ENCODE peak calls at places on chromosome 14, in seven cellular contexts. One of them, this sample, is unnamed.

GRCh38 chr14:92546347-92547053 is 32.9 kb downstream of the RIN3 start:
- DNase-seq in stimulated activated naive B cell treated with anti-CD40 and anti-IgM and Interleukin-4, amounts not matched to agents 10 μg/mL and 1 μg/mL and 100 μg/mL, for 72 hours: no peak
- DNase-seq in effector memory CD8-positive, alpha-beta T cell: no peak
- DNase-seq in pancreas: no peak
- DNase-seq in Panc1: no peak
- DNase-seq in stimulated activated CD4-positive, alpha-beta T cell treated with anti-CD3 and anti-CD28 coated beads, Interleukin-2, amount 100 ng/mL, for 48 hours: no peak
- DNase-seq in OCI-LY7: no peak
- DNase-seq in this sample: no peak

GRCh38 chr14:22979748-22980392 is 2.5 kb downstream of the AJUBA start:
- DNase-seq in stimulated activated naive B cell treated with anti-CD40 and anti-IgM and Interleukin-4, amounts not matched to agents 10 μg/mL and 1 μg/mL and 100 μg/mL, for 72 hours: no peak
- DNase-seq in effector memory CD8-positive, alpha-beta T cell: no peak
- DNase-seq in pancreas: no peak
- DNase-seq in Panc1: no peak
- DNase-seq in stimulated activated CD4-positive, alpha-beta T cell treated with anti-CD3 and anti-CD28 coated beads, Interleukin-2, amount 100 ng/mL, for 48 hours: no peak
- DNase-seq in OCI-LY7: no peak
- DNase-seq in this sample: no peak

GRCh38 chr14:33307691-33308369 is 369.2 kb downstream of the NPAS3 start:
- DNase-seq in stimulated activated naive B cell treated with anti-CD40 and anti-IgM and Interleukin-4, amounts not matched to agents 10 μg/mL and 1 μg/mL and 100 μg/mL, for 72 hours: no peak
- DNase-seq in effector memory CD8-positive, alpha-beta T cell: no peak
- DNase-seq in pancreas: no peak
- DNase-seq in Panc1: no peak
- DNase-seq in stimulated activated CD4-positive, alpha-beta T cell treated with anti-CD3 and anti-CD28 coated beads, Interleukin-2, amount 100 ng/mL, for 48 hours: no peak
- DNase-seq in OCI-LY7: no peak
- DNase-seq in this sample: no peak

GRCh38 chr14:34051966-34052657 is 101.2 kb upstream of the EGLN3 start:
- DNase-seq in stimulated activated naive B cell treated with anti-CD40 and anti-IgM and Interleukin-4, amounts not matched to agents 10 μg/mL and 1 μg/mL and 100 μg/mL, for 72 hours: no peak
- DNase-seq in effector memory CD8-positive, alpha-beta T cell: no peak
- DNase-seq in pancreas: no peak
- DNase-seq in Panc1: no peak
- DNase-seq in stimulated activated CD4-positive, alpha-beta T cell treated with anti-CD3 and anti-CD28 coated beads, Interleukin-2, amount 100 ng/mL, for 48 hours: no peak
- DNase-seq in OCI-LY7: no peak
- DNase-seq in this sample: no peak

GRCh38 chr14:59228416-59228815 is 39.9 kb downstream of the DAAM1 start:
- DNase-seq in stimulated activated naive B cell treated with anti-CD40 and anti-IgM and Interleukin-4, amounts not matched to agents 10 μg/mL and 1 μg/mL and 100 μg/mL, for 72 hours: no peak
- DNase-seq in effector memory CD8-positive, alpha-beta T cell: no peak
- DNase-seq in pancreas: no peak
- DNase-seq in Panc1: no peak
- DNase-seq in stimulated activated CD4-positive, alpha-beta T cell treated with anti-CD3 and anti-CD28 coated beads, Interleukin-2, amount 100 ng/mL, for 48 hours: no peak
- DNase-seq in OCI-LY7: no peak
- DNase-seq in this sample: no peak

GRCh38 chr14:64891173-64891838 is 11.6 kb upstream of the SPTB start:
- DNase-seq in stimulated activated naive B cell treated with anti-CD40 and anti-IgM and Interleukin-4, amounts not matched to agents 10 μg/mL and 1 μg/mL and 100 μg/mL, for 72 hours: no peak
- DNase-seq in effector memory CD8-positive, alpha-beta T cell: no peak
- DNase-seq in pancreas: no peak
- DNase-seq in Panc1: no peak
- DNase-seq in stimulated activated CD4-positive, alpha-beta T cell treated with anti-CD3 and anti-CD28 coated beads, Interleukin-2, amount 100 ng/mL, for 48 hours: no peak
- DNase-seq in OCI-LY7: no peak
- DNase-seq in this sample: no peak

GRCh38 chr14:104726600-104727451 is 2.8 kb downstream of the ADSS1 start:
- DNase-seq in stimulated activated naive B cell treated with anti-CD40 and anti-IgM and Interleukin-4, amounts not matched to agents 10 μg/mL and 1 μg/mL and 100 μg/mL, for 72 hours: no peak
- DNase-seq in effector memory CD8-positive, alpha-beta T cell: no peak
- DNase-seq in pancreas: no peak
- DNase-seq in Panc1: no peak
- DNase-seq in stimulated activated CD4-positive, alpha-beta T cell treated with anti-CD3 and anti-CD28 coated beads, Interleukin-2, amount 100 ng/mL, for 48 hours: no peak
- DNase-seq in OCI-LY7: no peak
- DNase-seq in this sample: no peak

GRCh38 chr14:50040401-50040775 is 76.0 kb downstream of the VCPKMT start:
- DNase-seq in stimulated activated naive B cell treated with anti-CD40 and anti-IgM and Interleukin-4, amounts not matched to agents 10 μg/mL and 1 μg/mL and 100 μg/mL, for 72 hours: peak; percentile 31
- DNase-seq in effector memory CD8-positive, alpha-beta T cell: no peak
- DNase-seq in pancreas: no peak
- DNase-seq in Panc1: no peak
- DNase-seq in stimulated activated CD4-positive, alpha-beta T cell treated with anti-CD3 and anti-CD28 coated beads, Interleukin-2, amount 100 ng/mL, for 48 hours: no peak
- DNase-seq in OCI-LY7: peak; percentile 61
- DNase-seq in this sample: peak; percentile 64

GRCh38 chr14:101595349-101595748 is 34.1 kb downstream of the DIO3 start:
- DNase-seq in stimulated activated naive B cell treated with anti-CD40 and anti-IgM and Interleukin-4, amounts not matched to agents 10 μg/mL and 1 μg/mL and 100 μg/mL, for 72 hours: no peak
- DNase-seq in effector memory CD8-positive, alpha-beta T cell: no peak
- DNase-seq in pancreas: no peak
- DNase-seq in Panc1: no peak
- DNase-seq in stimulated activated CD4-positive, alpha-beta T cell treated with anti-CD3 and anti-CD28 coated beads, Interleukin-2, amount 100 ng/mL, for 48 hours: no peak
- DNase-seq in OCI-LY7: no peak
- DNase-seq in this sample: no peak

GRCh38 chr14:22847661-22848341 is 11.4 kb downstream of the MMP14 start:
- DNase-seq in stimulated activated naive B cell treated with anti-CD40 and anti-IgM and Interleukin-4, amounts not matched to agents 10 μg/mL and 1 μg/mL and 100 μg/mL, for 72 hours: no peak
- DNase-seq in effector memory CD8-positive, alpha-beta T cell: no peak
- DNase-seq in pancreas: no peak
- DNase-seq in Panc1: no peak
- DNase-seq in stimulated activated CD4-positive, alpha-beta T cell treated with anti-CD3 and anti-CD28 coated beads, Interleukin-2, amount 100 ng/mL, for 48 hours: no peak
- DNase-seq in OCI-LY7: no peak
- DNase-seq in this sample: no peak

GRCh38 chr14:23259412-23259811 is 21.7 kb downstream of the RNF212B start:
- DNase-seq in stimulated activated naive B cell treated with anti-CD40 and anti-IgM and Interleukin-4, amounts not matched to agents 10 μg/mL and 1 μg/mL and 100 μg/mL, for 72 hours: no peak
- DNase-seq in effector memory CD8-positive, alpha-beta T cell: no peak
- DNase-seq in pancreas: no peak
- DNase-seq in Panc1: no peak
- DNase-seq in stimulated activated CD4-positive, alpha-beta T cell treated with anti-CD3 and anti-CD28 coated beads, Interleukin-2, amount 100 ng/mL, for 48 hours: no peak
- DNase-seq in OCI-LY7: no peak
- DNase-seq in this sample: no peak

GRCh38 chr14:54465654-54466053 is 23.1 kb downstream of the GMFB start:
- DNase-seq in stimulated activated naive B cell treated with anti-CD40 and anti-IgM and Interleukin-4, amounts not matched to agents 10 μg/mL and 1 μg/mL and 100 μg/mL, for 72 hours: no peak
- DNase-seq in effector memory CD8-positive, alpha-beta T cell: no peak
- DNase-seq in pancreas: no peak
- DNase-seq in Panc1: no peak
- DNase-seq in stimulated activated CD4-positive, alpha-beta T cell treated with anti-CD3 and anti-CD28 coated beads, Interleukin-2, amount 100 ng/mL, for 48 hours: no peak
- DNase-seq in OCI-LY7: no peak
- DNase-seq in this sample: no peak

GRCh38 chr14:103074699-103075341 is 9.2 kb upstream of the LBHD2 start:
- DNase-seq in stimulated activated naive B cell treated with anti-CD40 and anti-IgM and Interleukin-4, amounts not matched to agents 10 μg/mL and 1 μg/mL and 100 μg/mL, for 72 hours: no peak
- DNase-seq in effector memory CD8-positive, alpha-beta T cell: no peak
- DNase-seq in pancreas: peak; percentile 39
- DNase-seq in Panc1: no peak
- DNase-seq in stimulated activated CD4-positive, alpha-beta T cell treated with anti-CD3 and anti-CD28 coated beads, Interleukin-2, amount 100 ng/mL, for 48 hours: no peak
- DNase-seq in OCI-LY7: no peak
- DNase-seq in this sample: no peak

GRCh38 chr14:93156693-93157369 is 27.9 kb downstream of the MOAP1 start:
- DNase-seq in stimulated activated naive B cell treated with anti-CD40 and anti-IgM and Interleukin-4, amounts not matched to agents 10 μg/mL and 1 μg/mL and 100 μg/mL, for 72 hours: no peak
- DNase-seq in effector memory CD8-positive, alpha-beta T cell: no peak
- DNase-seq in pancreas: no peak
- DNase-seq in Panc1: no peak
- DNase-seq in stimulated activated CD4-positive, alpha-beta T cell treated with anti-CD3 and anti-CD28 coated beads, Interleukin-2, amount 100 ng/mL, for 48 hours: no peak
- DNase-seq in OCI-LY7: no peak
- DNase-seq in this sample: no peak

GRCh38 chr14:42110167-42110566 is 503.5 kb downstream of the LRFN5 start:
- DNase-seq in stimulated activated naive B cell treated with anti-CD40 and anti-IgM and Interleukin-4, amounts not matched to agents 10 μg/mL and 1 μg/mL and 100 μg/mL, for 72 hours: no peak
- DNase-seq in effector memory CD8-positive, alpha-beta T cell: no peak
- DNase-seq in pancreas: no peak
- DNase-seq in Panc1: no peak
- DNase-seq in stimulated activated CD4-positive, alpha-beta T cell treated with anti-CD3 and anti-CD28 coated beads, Interleukin-2, amount 100 ng/mL, for 48 hours: no peak
- DNase-seq in OCI-LY7: peak; percentile 30
- DNase-seq in this sample: no peak

GRCh38 chr14:40727107-40727506 is 879.6 kb upstream of the LRFN5 start:
- DNase-seq in stimulated activated naive B cell treated with anti-CD40 and anti-IgM and Interleukin-4, amounts not matched to agents 10 μg/mL and 1 μg/mL and 100 μg/mL, for 72 hours: no peak
- DNase-seq in effector memory CD8-positive, alpha-beta T cell: no peak
- DNase-seq in pancreas: no peak
- DNase-seq in Panc1: no peak
- DNase-seq in stimulated activated CD4-positive, alpha-beta T cell treated with anti-CD3 and anti-CD28 coated beads, Interleukin-2, amount 100 ng/mL, for 48 hours: no peak
- DNase-seq in OCI-LY7: no peak
- DNase-seq in this sample: no peak

GRCh38 chr14:51367600-51367931 is 127.5 kb downstream of the TMX1 start:
- DNase-seq in stimulated activated naive B cell treated with anti-CD40 and anti-IgM and Interleukin-4, amounts not matched to agents 10 μg/mL and 1 μg/mL and 100 μg/mL, for 72 hours: no peak
- DNase-seq in effector memory CD8-positive, alpha-beta T cell: no peak
- DNase-seq in pancreas: no peak
- DNase-seq in Panc1: no peak
- DNase-seq in stimulated activated CD4-positive, alpha-beta T cell treated with anti-CD3 and anti-CD28 coated beads, Interleukin-2, amount 100 ng/mL, for 48 hours: no peak
- DNase-seq in OCI-LY7: no peak
- DNase-seq in this sample: no peak

GRCh38 chr14:51008416-51008815 is 64.1 kb upstream of the PYGL start:
- DNase-seq in stimulated activated naive B cell treated with anti-CD40 and anti-IgM and Interleukin-4, amounts not matched to agents 10 μg/mL and 1 μg/mL and 100 μg/mL, for 72 hours: no peak
- DNase-seq in effector memory CD8-positive, alpha-beta T cell: no peak
- DNase-seq in pancreas: no peak
- DNase-seq in Panc1: no peak
- DNase-seq in stimulated activated CD4-positive, alpha-beta T cell treated with anti-CD3 and anti-CD28 coated beads, Interleukin-2, amount 100 ng/mL, for 48 hours: no peak
- DNase-seq in OCI-LY7: no peak
- DNase-seq in this sample: no peak

GRCh38 chr14:101557811-101558738 is 3.2 kb upstream of the DIO3 start:
- DNase-seq in stimulated activated naive B cell treated with anti-CD40 and anti-IgM and Interleukin-4, amounts not matched to agents 10 μg/mL and 1 μg/mL and 100 μg/mL, for 72 hours: no peak
- DNase-seq in effector memory CD8-positive, alpha-beta T cell: no peak
- DNase-seq in pancreas: peak; percentile 25
- DNase-seq in Panc1: no peak
- DNase-seq in stimulated activated CD4-positive, alpha-beta T cell treated with anti-CD3 and anti-CD28 coated beads, Interleukin-2, amount 100 ng/mL, for 48 hours: no peak
- DNase-seq in OCI-LY7: no peak
- DNase-seq in this sample: no peak

GRCh38 chr14:32650030-32650429 is 288.6 kb upstream of the NPAS3 start:
- DNase-seq in stimulated activated naive B cell treated with anti-CD40 and anti-IgM and Interleukin-4, amounts not matched to agents 10 μg/mL and 1 μg/mL and 100 μg/mL, for 72 hours: no peak
- DNase-seq in effector memory CD8-positive, alpha-beta T cell: no peak
- DNase-seq in pancreas: no peak
- DNase-seq in Panc1: no peak
- DNase-seq in stimulated activated CD4-positive, alpha-beta T cell treated with anti-CD3 and anti-CD28 coated beads, Interleukin-2, amount 100 ng/mL, for 48 hours: no peak
- DNase-seq in OCI-LY7: no peak
- DNase-seq in this sample: no peak

GRCh38 chr14:23443411-23443812 is 8.0 kb upstream of the MYH7 start:
- DNase-seq in stimulated activated naive B cell treated with anti-CD40 and anti-IgM and Interleukin-4, amounts not matched to agents 10 μg/mL and 1 μg/mL and 100 μg/mL, for 72 hours: no peak
- DNase-seq in effector memory CD8-positive, alpha-beta T cell: no peak
- DNase-seq in pancreas: no peak
- DNase-seq in Panc1: no peak
- DNase-seq in stimulated activated CD4-positive, alpha-beta T cell treated with anti-CD3 and anti-CD28 coated beads, Interleukin-2, amount 100 ng/mL, for 48 hours: no peak
- DNase-seq in OCI-LY7: no peak
- DNase-seq in this sample: no peak

GRCh38 chr14:53528114-53528513 is 375.0 kb upstream of the DDHD1 start:
- DNase-seq in stimulated activated naive B cell treated with anti-CD40 and anti-IgM and Interleukin-4, amounts not matched to agents 10 μg/mL and 1 μg/mL and 100 μg/mL, for 72 hours: no peak
- DNase-seq in effector memory CD8-positive, alpha-beta T cell: no peak
- DNase-seq in pancreas: no peak
- DNase-seq in Panc1: no peak
- DNase-seq in stimulated activated CD4-positive, alpha-beta T cell treated with anti-CD3 and anti-CD28 coated beads, Interleukin-2, amount 100 ng/mL, for 48 hours: no peak
- DNase-seq in OCI-LY7: no peak
- DNase-seq in this sample: no peak

GRCh38 chr14:102370305-102370809 is 7.6 kb downstream of the TECPR2 start:
- DNase-seq in stimulated activated naive B cell treated with anti-CD40 and anti-IgM and Interleukin-4, amounts not matched to agents 10 μg/mL and 1 μg/mL and 100 μg/mL, for 72 hours: no peak
- DNase-seq in effector memory CD8-positive, alpha-beta T cell: no peak
- DNase-seq in pancreas: no peak
- DNase-seq in Panc1: no peak
- DNase-seq in stimulated activated CD4-positive, alpha-beta T cell treated with anti-CD3 and anti-CD28 coated beads, Interleukin-2, amount 100 ng/mL, for 48 hours: no peak
- DNase-seq in OCI-LY7: peak; percentile 69
- DNase-seq in this sample: no peak

GRCh38 chr14:99818503-99819036 is 25.4 kb downstream of the EML1 start:
- DNase-seq in stimulated activated naive B cell treated with anti-CD40 and anti-IgM and Interleukin-4, amounts not matched to agents 10 μg/mL and 1 μg/mL and 100 μg/mL, for 72 hours: no peak
- DNase-seq in effector memory CD8-positive, alpha-beta T cell: no peak
- DNase-seq in pancreas: no peak
- DNase-seq in Panc1: no peak
- DNase-seq in stimulated activated CD4-positive, alpha-beta T cell treated with anti-CD3 and anti-CD28 coated beads, Interleukin-2, amount 100 ng/mL, for 48 hours: no peak
- DNase-seq in OCI-LY7: no peak
- DNase-seq in this sample: no peak

GRCh38 chr14:53458368-53458814 is 305.3 kb upstream of the DDHD1 start:
- DNase-seq in stimulated activated naive B cell treated with anti-CD40 and anti-IgM and Interleukin-4, amounts not matched to agents 10 μg/mL and 1 μg/mL and 100 μg/mL, for 72 hours: no peak
- DNase-seq in effector memory CD8-positive, alpha-beta T cell: no peak
- DNase-seq in pancreas: no peak
- DNase-seq in Panc1: peak; percentile 2
- DNase-seq in stimulated activated CD4-positive, alpha-beta T cell treated with anti-CD3 and anti-CD28 coated beads, Interleukin-2, amount 100 ng/mL, for 48 hours: no peak
- DNase-seq in OCI-LY7: no peak
- DNase-seq in this sample: no peak

GRCh38 chr14:99136047-99136400 is 136.0 kb downstream of the BCL11B start:
- DNase-seq in stimulated activated naive B cell treated with anti-CD40 and anti-IgM and Interleukin-4, amounts not matched to agents 10 μg/mL and 1 μg/mL and 100 μg/mL, for 72 hours: no peak
- DNase-seq in effector memory CD8-positive, alpha-beta T cell: no peak
- DNase-seq in pancreas: no peak
- DNase-seq in Panc1: no peak
- DNase-seq in stimulated activated CD4-positive, alpha-beta T cell treated with anti-CD3 and anti-CD28 coated beads, Interleukin-2, amount 100 ng/mL, for 48 hours: no peak
- DNase-seq in OCI-LY7: no peak
- DNase-seq in this sample: no peak

GRCh38 chr14:74945261-74945851 is 10.0 kb downstream of the PGF start:
- DNase-seq in stimulated activated naive B cell treated with anti-CD40 and anti-IgM and Interleukin-4, amounts not matched to agents 10 μg/mL and 1 μg/mL and 100 μg/mL, for 72 hours: no peak
- DNase-seq in effector memory CD8-positive, alpha-beta T cell: no peak
- DNase-seq in pancreas: no peak
- DNase-seq in Panc1: no peak
- DNase-seq in stimulated activated CD4-positive, alpha-beta T cell treated with anti-CD3 and anti-CD28 coated beads, Interleukin-2, amount 100 ng/mL, for 48 hours: peak; percentile 34
- DNase-seq in OCI-LY7: peak; percentile 50
- DNase-seq in this sample: no peak

GRCh38 chr14:94411638-94412037 is 23.2 kb upstream of the SERPINA1 start:
- DNase-seq in stimulated activated naive B cell treated with anti-CD40 and anti-IgM and Interleukin-4, amounts not matched to agents 10 μg/mL and 1 μg/mL and 100 μg/mL, for 72 hours: no peak
- DNase-seq in effector memory CD8-positive, alpha-beta T cell: no peak
- DNase-seq in pancreas: no peak
- DNase-seq in Panc1: no peak
- DNase-seq in stimulated activated CD4-positive, alpha-beta T cell treated with anti-CD3 and anti-CD28 coated beads, Interleukin-2, amount 100 ng/mL, for 48 hours: no peak
- DNase-seq in OCI-LY7: no peak
- DNase-seq in this sample: no peak

GRCh38 chr14:98169170-98169587 is 1102.8 kb downstream of the BCL11B start:
- DNase-seq in stimulated activated naive B cell treated with anti-CD40 and anti-IgM and Interleukin-4, amounts not matched to agents 10 μg/mL and 1 μg/mL and 100 μg/mL, for 72 hours: no peak
- DNase-seq in effector memory CD8-positive, alpha-beta T cell: no peak
- DNase-seq in pancreas: no peak
- DNase-seq in Panc1: no peak
- DNase-seq in stimulated activated CD4-positive, alpha-beta T cell treated with anti-CD3 and anti-CD28 coated beads, Interleukin-2, amount 100 ng/mL, for 48 hours: no peak
- DNase-seq in OCI-LY7: no peak
- DNase-seq in this sample: no peak

GRCh38 chr14:103386632-103387329 is 1.6 kb downstream of the MARK3 start:
- DNase-seq in stimulated activated naive B cell treated with anti-CD40 and anti-IgM and Interleukin-4, amounts not matched to agents 10 μg/mL and 1 μg/mL and 100 μg/mL, for 72 hours: no peak
- DNase-seq in effector memory CD8-positive, alpha-beta T cell: no peak
- DNase-seq in pancreas: no peak
- DNase-seq in Panc1: no peak
- DNase-seq in stimulated activated CD4-positive, alpha-beta T cell treated with anti-CD3 and anti-CD28 coated beads, Interleukin-2, amount 100 ng/mL, for 48 hours: no peak
- DNase-seq in OCI-LY7: peak; percentile 19
- DNase-seq in this sample: no peak